ENCODE peak calls at places on chromosomes 12 and 14, in ten cellular contexts. A, I, D, L, H, E, K, B, W and Z are unnamed samples. For H3K4me1, the result is how much of the 10 kb centered on the place peaks cover.

GRCh38 chr12:6779667-6780459 is 7.5 kb downstream of the LAG3 start:
- DNase-seq in A (no peak), I (no peak), D (no peak), L (no peak), H (no peak), E (no peak), K (no peak), B (no peak), W (no peak), Z (no peak)

GRCh38 chr12:130799051-130799450 is 40.0 kb downstream of the STX2 start:
- DNase-seq in A (no peak), I (peak), D (no peak), L (no peak), H (no peak), E (no peak), K (no peak), B (peak), W (no peak), Z (no peak)

GRCh38 chr12:57832966-57833365 is 13.6 kb downstream of the CTDSP2 start:
- DNase-seq in A (no peak), I (no peak), D (no peak), L (no peak), H (no peak), E (no peak), K (no peak), B (no peak), W (peak), Z (no peak)

GRCh38 chr14:91310620-91311283 is 66.2 kb upstream of the GPR68 start:
- DNase-seq in A (no peak), I (no peak), D (no peak), L (no peak), H (no peak), E (no peak), K (no peak), B (no peak), W (no peak), Z (no peak)

GRCh38 chr12:12267801-12268200 is 957 bp upstream of the LRP6 start:
- DNase-seq in A (no peak), I (no peak), D (no peak), L (peak), H (no peak), E (no peak), K (peak), B (peak), W (no peak), Z (no peak)

GRCh38 chr12:28318273-28318672 is 128.0 kb downstream of the CCDC91 start:
- DNase-seq in A (no peak), I (no peak), D (no peak), L (no peak), H (no peak), E (no peak), K (no peak), B (no peak), W (no peak), Z (no peak)

GRCh38 chr12:66965613-66966012 is 286.7 kb upstream of the GRIP1 start:
- DNase-seq in A (peak), I (no peak), D (no peak), L (no peak), H (no peak), E (no peak), K (no peak), B (no peak), W (no peak), Z (no peak)

GRCh38 chr14:101474563-101475467 is 86.5 kb upstream of the DIO3 start:
- DNase-seq in A (no peak), I (no peak), D (no peak), L (peak), H (no peak), E (no peak), K (no peak), B (no peak), W (no peak), Z (no peak)

GRCh38 chr12:115000038-115000437 is 316.1 kb upstream of the TBX3 start:
- DNase-seq in A (peak), I (peak), D (peak), L (no peak), H (no peak), E (peak), K (peak), B (peak), W (peak), Z (no peak)

GRCh38 chr12:53726342-53726741 is 910 bp downstream of the CALCOCO1 start:
- DNase-seq in A (peak), I (no peak), D (no peak), L (no peak), H (no peak), E (no peak), K (no peak), B (peak), W (no peak), Z (no peak)

GRCh38 chr12:41919526-41920305 is 225.0 kb downstream of the GXYLT1 start:
- DNase-seq in A (no peak), I (no peak), D (no peak), L (no peak), H (no peak), E (no peak), K (no peak), B (no peak), W (no peak), Z (no peak)

GRCh38 chr14:22737052-22737451 is 29.4 kb upstream of the OXA1L start:
- DNase-seq in A (no peak), I (no peak), D (no peak), L (no peak), H (no peak), E (no peak), K (no peak), B (no peak), W (no peak), Z (no peak)

GRCh38 chr14:76863724-76864407 is 37.7 kb downstream of the LRRC74A start:
- DNase-seq in A (no peak), I (no peak), D (no peak), L (no peak), H (peak), E (peak), K (no peak), B (no peak), W (peak), Z (peak)

GRCh38 chr12:68235576-68235975 is 10.0 kb upstream of the IL26 start:
- DNase-seq in A (no peak), I (peak), D (no peak), L (no peak), H (no peak), E (no peak), K (no peak), B (no peak), W (no peak), Z (no peak)

GRCh38 chr14:74408870-74409269 is 17.1 kb downstream of the SYNDIG1L start:
- DNase-seq in A (no peak), I (no peak), D (no peak), L (no peak), H (no peak), E (no peak), K (no peak), B (no peak), W (no peak), Z (no peak)

GRCh38 chr14:44449694-44450093 is 57.4 kb downstream of the FSCB start:
- DNase-seq in A (no peak), I (no peak), D (no peak), L (no peak), H (no peak), E (no peak), K (no peak), B (no peak), W (no peak), Z (no peak)

GRCh38 chr12:85424581-85425348 is 144.7 kb downstream of the ALX1 start:
- DNase-seq in A (no peak), I (peak), D (no peak), L (peak), H (no peak), E (peak), K (no peak), B (peak), W (peak), Z (no peak)

GRCh38 chr12:9651265-9651729 is 18.2 kb upstream of the CLEC2D start:
- DNase-seq in A (peak), I (peak), D (peak), L (no peak), H (no peak), E (no peak), K (no peak), B (peak), W (no peak), Z (no peak)

GRCh38 chr14:66649515-66649914 is 141.6 kb downstream of the GPHN start:
- DNase-seq in A (no peak), I (no peak), D (no peak), L (no peak), H (no peak), E (peak), K (no peak), B (no peak), W (no peak), Z (no peak)

GRCh38 chr14:22886500-22887259 is 3.7 kb downstream of the REM2 start:
- DNase-seq in A (peak), I (peak), D (peak), L (peak), H (peak), E (peak), K (peak), B (peak), W (peak), Z (peak)

GRCh38 chr14:101072945-101073597 is 169.5 kb upstream of the RTL1 start:
- DNase-seq in A (peak), I (peak), D (peak), L (peak), H (peak), E (no peak), K (peak), B (peak), W (peak), Z (peak)

GRCh38 chr12:110826592-110827200 is 20.1 kb upstream of the CCDC63 start:
- DNase-seq in A (peak), I (peak), D (peak), L (peak), H (peak), E (peak), K (peak), B (peak), W (peak), Z (peak)

GRCh38 chr12:117377758-117378157 is 16.3 kb upstream of the NOS1 start:
- DNase-seq in A (no peak), I (no peak), D (no peak), L (peak), H (no peak), E (no peak), K (no peak), B (peak), W (no peak), Z (no peak)

GRCh38 chr14:79855789-79856188 is 355.5 kb downstream of the DIO2 start:
- DNase-seq in A (no peak), I (peak), D (no peak), L (no peak), H (no peak), E (no peak), K (no peak), B (no peak), W (no peak), Z (no peak)

GRCh38 chr14:37133284-37133913 is 39.0 kb downstream of the SLC25A21 start:
- DNase-seq in A (no peak), I (no peak), D (no peak), L (no peak), H (no peak), E (no peak), K (no peak), B (no peak), W (no peak), Z (no peak)

GRCh38 chr14:65170318-65170717 is 68.0 kb upstream of the MAX start:
- DNase-seq in A (no peak), I (no peak), D (peak), L (no peak), H (no peak), E (no peak), K (no peak), B (no peak), W (no peak), Z (no peak)

GRCh38 chr14:65169351-65169750 is 67.0 kb upstream of the MAX start:
- DNase-seq in A (peak), I (peak), D (peak), L (no peak), H (no peak), E (peak), K (no peak), B (no peak), W (no peak), Z (no peak)

GRCh38 chr14:65173973-65174693 is 71.8 kb upstream of the MAX start:
- DNase-seq in A (no peak), I (no peak), D (no peak), L (peak), H (no peak), E (no peak), K (no peak), B (no peak), W (peak), Z (no peak)

GRCh38 chr14:65168840-65169239 is 66.5 kb upstream of the MAX start:
- DNase-seq in A (peak), I (no peak), D (no peak), L (no peak), H (no peak), E (no peak), K (no peak), B (peak), W (no peak), Z (no peak)

DNA sequence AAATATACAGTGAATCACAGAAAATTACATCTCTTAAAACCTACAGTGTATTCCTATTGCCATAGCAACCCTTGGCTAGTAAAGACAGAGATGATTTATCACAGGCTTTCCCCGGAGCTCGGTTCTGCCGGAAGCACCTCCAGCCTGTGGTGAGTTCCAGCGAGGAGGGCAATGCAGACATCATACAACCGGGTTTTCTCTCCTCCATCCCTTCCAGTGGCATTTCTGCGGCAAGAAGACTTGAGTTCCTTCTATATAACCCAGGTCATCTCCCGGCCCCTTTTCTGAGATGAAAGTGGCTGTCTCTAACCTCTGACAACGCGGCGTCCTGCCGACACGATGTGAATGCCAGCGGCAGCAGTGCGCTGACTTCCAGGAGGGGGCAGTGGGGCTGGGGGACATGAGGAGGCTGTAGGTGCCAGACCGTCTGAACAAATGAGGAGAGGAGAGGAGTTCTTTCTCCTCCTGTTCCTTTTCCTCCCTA is 68.5 kb upstream of the MAX start:
- DNase-seq in A (peak), I (peak), D (peak), L (peak), H (no peak), E (peak), K (peak), B (peak), W (peak), Z (no peak)
- TF ChIP-seq CTCF in A (peak), I (peak), D (peak), L (peak), H (no peak), E (no peak), K (peak), B (peak), W (peak), Z (no peak)

GRCh38 chr14:67717048-67717447 is 15.4 kb downstream of the RDH12 start:
- DNase-seq in A (no peak), I (no peak), D (no peak), L (no peak), H (no peak), E (no peak), K (no peak), B (no peak), W (no peak), Z (no peak)

GRCh38 chr14:67719866-67720265 is 18.2 kb downstream of the RDH12 start:
- DNase-seq in A (no peak), I (no peak), D (no peak), L (no peak), H (no peak), E (no peak), K (no peak), B (no peak), W (no peak), Z (no peak)

GRCh38 chr14:67721851-67722250 is 20.2 kb downstream of the RDH12 start:
- DNase-seq in A (no peak), I (no peak), D (no peak), L (no peak), H (no peak), E (no peak), K (no peak), B (no peak), W (no peak), Z (no peak)

GRCh38 chr14:67722293-67722692 is 20.6 kb downstream of the RDH12 start:
- DNase-seq in A (peak), I (peak), D (peak), L (peak), H (no peak), E (no peak), K (no peak), B (no peak), W (peak), Z (no peak)

GRCh38 chr14:67718265-67718664 is 16.6 kb downstream of the RDH12 start:
- DNase-seq in A (no peak), I (no peak), D (no peak), L (no peak), H (no peak), E (no peak), K (no peak), B (no peak), W (no peak), Z (no peak)
- H3K27ac ChIP-seq in A (no peak), I (no peak), D (no peak), L (no peak), H (no peak), E (no peak), K (no peak), B (no peak), W (no peak), Z (no peak)

DNA sequence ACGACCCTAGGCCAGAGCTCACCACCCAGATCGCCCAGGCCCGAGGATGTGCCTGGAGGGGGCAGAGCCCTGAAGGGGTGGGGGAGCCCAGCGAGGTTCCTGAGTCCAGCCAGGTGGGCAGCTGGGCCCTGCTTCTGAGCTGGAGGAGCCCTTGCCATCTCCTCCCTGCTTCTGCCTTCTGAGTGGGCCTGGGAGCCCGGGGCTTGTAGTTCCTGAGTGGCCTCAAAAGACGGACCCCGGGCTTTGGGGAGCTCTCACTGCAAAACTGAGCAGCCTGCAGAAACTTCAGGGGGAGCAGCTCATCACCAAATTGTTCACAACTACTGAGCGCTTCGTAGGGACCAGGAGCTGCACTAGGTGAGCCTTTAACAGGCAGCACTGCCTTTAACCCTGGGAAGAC is 112.1 kb downstream of the NCOR2 start:
- DNase-seq in A (no peak), I (no peak), D (no peak), L (no peak), H (no peak), E (no peak), K (no peak), B (no peak), W (no peak), Z (no peak)
- H3K4me1 ChIP-seq in A (under half), I (under half), D (under half), L (under half), H (half or more), E (half or more), K (under half), B (under half), W (under half), Z (half or more)

DNA sequence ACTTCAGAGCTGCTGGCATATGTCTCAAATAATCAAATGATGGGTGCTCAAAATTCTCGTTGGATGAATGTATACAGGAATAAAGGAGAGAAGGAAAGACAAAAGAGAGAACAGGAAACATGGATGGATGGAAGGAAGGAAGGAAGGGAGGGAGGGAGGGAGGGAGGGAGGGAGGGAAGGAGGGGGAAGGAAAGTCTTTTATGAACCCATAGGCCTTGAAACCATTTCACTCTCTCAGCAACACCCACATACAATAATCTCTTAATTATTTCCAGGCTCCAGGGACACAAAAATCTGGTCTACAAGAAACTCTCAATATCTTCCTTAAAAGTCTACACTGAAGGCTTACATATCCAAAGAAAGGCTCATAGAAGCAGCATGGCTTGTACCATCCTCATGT is 363.4 kb upstream of the TMPO start:
- DNase-seq in A (no peak), I (no peak), D (no peak), L (no peak), H (no peak), E (no peak), K (no peak), B (no peak), W (no peak), Z (no peak)
- TF ChIP-seq CTCF in A (no peak), I (no peak), D (no peak), L (no peak), H (no peak), E (no peak), K (no peak), B (no peak), W (no peak), Z (no peak)

DNA sequence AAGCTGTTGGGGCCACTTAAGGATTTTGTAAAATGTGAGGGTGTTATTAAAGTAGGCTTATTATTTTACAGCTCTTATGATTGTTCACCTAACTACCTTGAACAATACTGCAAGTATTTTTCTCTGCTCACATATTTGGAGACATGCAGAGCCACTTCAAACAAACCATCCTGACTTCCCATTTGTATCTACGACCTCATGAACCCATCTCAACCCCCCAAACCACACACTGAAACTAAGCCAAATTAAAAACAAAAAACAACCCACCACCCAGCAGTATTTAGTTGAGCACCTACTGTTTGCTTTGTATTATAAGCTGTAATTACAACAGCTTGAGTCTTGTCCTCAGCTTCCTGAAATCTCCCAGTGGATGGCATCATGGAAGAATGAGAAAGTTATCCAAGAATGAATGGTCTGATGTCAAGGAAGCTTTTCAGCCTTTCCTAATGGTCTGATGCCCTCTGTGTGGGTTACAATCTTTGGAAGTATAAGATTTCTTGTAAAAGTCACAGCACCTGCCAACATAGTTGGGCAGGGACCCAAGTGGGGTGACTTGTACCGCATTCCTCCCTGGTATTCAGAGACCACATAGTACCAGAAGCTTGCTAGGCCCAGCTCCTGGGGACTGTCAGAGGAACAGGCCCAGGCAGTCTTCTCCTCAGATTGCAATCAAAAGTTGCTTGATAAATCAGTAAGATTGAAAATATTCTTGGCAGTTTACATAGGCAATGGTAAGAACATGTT is 416.6 kb downstream of the ZFP36L1 start:
- DNase-seq in A (peak), I (no peak), D (peak), L (no peak), H (no peak), E (no peak), K (no peak), B (peak), W (no peak), Z (no peak)
- H3K27ac ChIP-seq in A (peak), I (no peak), D (no peak), L (no peak), H (peak), E (no peak), K (peak), B (no peak), W (no peak), Z (peak)

GRCh38 chr14:57930241-57930975 is 64.5 kb upstream of the SLC35F4 start:
- DNase-seq in A (no peak), I (no peak), D (no peak), L (no peak), H (no peak), E (no peak), K (no peak), B (no peak), W (no peak), Z (no peak)
- H3K4me1 ChIP-seq in A (under half), I (under half), D (under half), L (under half), H (under half), E (under half), K (under half), B (under half), W (under half), Z (under half)

GRCh38 chr14:56340921-56341320 is 222.7 kb downstream of the PELI2 start:
- DNase-seq in A (no peak), I (no peak), D (no peak), L (no peak), H (no peak), E (no peak), K (no peak), B (no peak), W (no peak), Z (no peak)
- TF ChIP-seq CTCF in A (no peak), I (no peak), D (no peak), L (no peak), H (no peak), E (no peak), K (no peak), B (no peak), W (no peak), Z (no peak)

GRCh38 chr12:32946504-32947131 is 50.0 kb upstream of the PKP2 start:
- DNase-seq in A (no peak), I (no peak), D (no peak), L (no peak), H (no peak), E (no peak), K (no peak), B (no peak), W (no peak), Z (no peak)
- H3K27ac ChIP-seq in A (no peak), I (no peak), D (no peak), L (no peak), H (no peak), E (no peak), K (no peak), B (no peak), W (peak), Z (no peak)